ENCODE peak calls at places on chromosomes 7 and 10, in nine cellular contexts. Y, X, J, B, I, O, R, G and V are unnamed samples.

GRCh38 chr7:118182618-118183253 is 1.2 kb upstream of the LSM8 start:
- DNase-seq in J (no peak), I (no peak), G (no peak), R (no peak), Y (no peak), B (no peak), X (no peak), O (no peak), V (no peak)

GRCh38 chr7:158816995-158817394 is 12.3 kb downstream of the ESYT2 start:
- DNase-seq in R (no peak), J (no peak), I (no peak), O (no peak), G (no peak), B (no peak), X (no peak), Y (no peak), V (no peak)

GRCh38 chr7:87369216-87369615 is 23.8 kb downstream of the CROT start:
- DNase-seq in R (no peak), Y (no peak), X (no peak), I (no peak), G (no peak), J (no peak), O (no peak), B (peak), V (no peak)

GRCh38 chr7:74294191-74294998 is 5.2 kb downstream of the CLIP2 start:
- DNase-seq in O (no peak), G (no peak), I (no peak), Y (peak), B (no peak), X (no peak), R (no peak), J (no peak), V (peak)

GRCh38 chr7:83486957-83487356 is 162.0 kb downstream of the SEMA3E start:
- DNase-seq in R (no peak), I (no peak), Y (no peak), X (no peak), J (no peak), G (no peak), O (peak), B (no peak), V (no peak)

GRCh38 chr10:75528392-75528791 is 97.0 kb downstream of the LRMDA start:
- DNase-seq in I (no peak), G (no peak), X (no peak), R (no peak), Y (no peak), B (no peak), O (no peak), J (no peak), V (no peak)

GRCh38 chr7:23298141-23298851 is 843 bp upstream of the MALSU1 start:
- DNase-seq in O (peak), J (no peak), B (no peak), R (peak), X (no peak), Y (no peak), G (no peak), I (no peak), V (no peak)

GRCh38 chr7:108347616-108348015 is 108.6 kb downstream of the NRCAM start:
- DNase-seq in R (no peak), J (no peak), Y (peak), B (no peak), X (no peak), G (no peak), I (no peak), O (peak), V (no peak)

GRCh38 chr10:99859585-99859984 is 77.1 kb downstream of the ABCC2 start:
- DNase-seq in O (no peak), X (no peak), J (no peak), R (no peak), Y (no peak), B (no peak), I (no peak), G (no peak), V (no peak)